ENCODE peak calls at places on chromosomes 4 and X, in six cellular contexts. T is psoas muscle, A is GM06990, P is right cardiac atrium, N is cardiac septum, Z is caudate nucleus. E is an unnamed sample.

GRCh38 chrX:31190221-31190975 is 118.6 kb upstream of the FTHL17 start:
- DNase-seq in T (no peak), A (no peak), P (no peak), N (no peak), Z (no peak), E (no peak)

GRCh38 chrX:72126048-72126415 is 5.7 kb downstream of the RTL5 start:
- DNase-seq in T (no peak), A (no peak), P (no peak), N (no peak), Z (no peak), E (no peak)

GRCh38 chr4:3257691-3258482 is 8.9 kb downstream of the MSANTD1 start:
- DNase-seq in T (peak; percentile 10), A (peak; percentile 6), P (no peak), N (peak; percentile 72), Z (no peak), E (no peak)

GRCh38 chr4:30727409-30727808 is 7.2 kb downstream of the PCDH7 start:
- DNase-seq in T (no peak), A (no peak), P (no peak), N (no peak), Z (no peak), E (no peak)

GRCh38 chr4:57981123-57981522 is 870.9 kb upstream of the IGFBP7 start:
- DNase-seq in T (no peak), A (no peak), P (no peak), N (no peak), Z (no peak), E (no peak)

GRCh38 chr4:141391771-141392170 is 171.1 kb downstream of the ZNF330 start:
- DNase-seq in T (no peak), A (no peak), P (no peak), N (no peak), Z (no peak), E (no peak)

GRCh38 chr4:168028970-168029610 is 63.2 kb upstream of the ANXA10 start:
- DNase-seq in T (no peak), A (no peak), P (no peak), N (no peak), Z (no peak), E (no peak)

GRCh38 chrX:135520022-135520552 is 373 bp upstream of the INTS6L start:
- DNase-seq in T (no peak), A (no peak), P (no peak), N (no peak), Z (no peak), E (no peak)

GRCh38 chrX:109812236-109812635 is 79.2 kb upstream of the ACSL4 start:
- DNase-seq in T (no peak), A (no peak), P (no peak), N (no peak), Z (no peak), E (no peak)

GRCh38 chr4:70700712-70701111 is 12.4 kb downstream of the UTP3 start:
- DNase-seq in T (no peak), A (no peak), P (no peak), N (no peak), Z (no peak), E (no peak)

GRCh38 chr4:152394786-152395185 is 141.1 kb downstream of the FBXW7 start:
- DNase-seq in T (no peak), A (no peak), P (no peak), N (no peak), Z (no peak), E (no peak)

GRCh38 chr4:138310991-138311390 is 68.8 kb upstream of the SLC7A11 start:
- DNase-seq in T (no peak), A (no peak), P (no peak), N (no peak), Z (no peak), E (no peak)

GRCh38 chr4:83010111-83010521 is 507 bp downstream of the LIN54 start:
- DNase-seq in T (no peak), A (no peak), P (no peak), N (no peak), Z (no peak), E (peak; percentile 29)

GRCh38 chrX:20244936-20245335 is 21.8 kb downstream of the RPS6KA3 start:
- DNase-seq in T (peak; percentile 18), A (no peak), P (peak; percentile 55), N (no peak), Z (no peak), E (no peak)

GRCh38 chr4:56213543-56213942 is 173.7 kb downstream of the AASDH start:
- DNase-seq in T (no peak), A (no peak), P (no peak), N (no peak), Z (no peak), E (no peak)

GRCh38 chr4:56607926-56608325 is 73.2 kb downstream of the HOPX start:
- DNase-seq in T (no peak), A (no peak), P (no peak), N (no peak), Z (no peak), E (no peak)

GRCh38 chr4:77209936-77210335 is 52.9 kb downstream of the CCNG2 start:
- DNase-seq in T (no peak), A (no peak), P (no peak), N (no peak), Z (no peak), E (no peak)

GRCh38 chr4:128574706-128575105 is 234.8 kb upstream of the JADE1 start:
- DNase-seq in T (peak; percentile 57), A (peak; percentile 18), P (peak; percentile 62), N (no peak), Z (peak; percentile 5), E (peak; percentile 83)

GRCh38 chr4:13872145-13872544 is 244.6 kb upstream of the BOD1L1 start:
- DNase-seq in T (no peak), A (no peak), P (no peak), N (no peak), Z (no peak), E (no peak)

GRCh38 chr4:126405369-126405982 is 1090.7 kb downstream of the FAT4 start:
- DNase-seq in T (no peak), A (no peak), P (no peak), N (no peak), Z (no peak), E (no peak)

GRCh38 chrX:100704581-100705203 is 27.2 kb downstream of the SYTL4 start:
- DNase-seq in T (no peak), A (no peak), P (no peak), N (no peak), Z (no peak), E (no peak)

GRCh38 chrX:106917830-106918500 is 2.2 kb upstream of the CLDN2 start:
- DNase-seq in T (no peak), A (no peak), P (no peak), N (no peak), Z (no peak), E (no peak)

GRCh38 chr4:124631760-124632159 is 80.8 kb downstream of the ANKRD50 start:
- DNase-seq in T (peak; percentile 15), A (no peak), P (no peak), N (no peak), Z (no peak), E (no peak)

GRCh38 chrX:10099411-10099810 is 57.4 kb upstream of the CLCN4 start:
- DNase-seq in T (no peak), A (no peak), P (no peak), N (no peak), Z (no peak), E (peak; percentile 60)

GRCh38 chr4:72295966-72296557 is 264.3 kb downstream of the NPFFR2 start:
- DNase-seq in T (no peak), A (no peak), P (no peak), N (no peak), Z (no peak), E (peak; percentile 40)

GRCh38 chr4:186723207-186724047 is at the start of gene FAT1:
- DNase-seq in T (peak; percentile 72), A (no peak), P (peak; percentile 90), N (no peak), Z (peak; percentile 46), E (peak; percentile 66)

GRCh38 chrX:71542411-71542810 is 9.5 kb downstream of the OGT start:
- DNase-seq in T (no peak), A (no peak), P (no peak), N (no peak), Z (no peak), E (no peak)

GRCh38 chrX:100883654-100884053 is 9.5 kb upstream of the NOX1 start:
- DNase-seq in T (no peak), A (no peak), P (no peak), N (no peak), Z (no peak), E (no peak)

GRCh38 chrX:72110051-72110926 is 21.4 kb downstream of the RTL5 start:
- DNase-seq in T (no peak), A (no peak), P (no peak), N (no peak), Z (no peak), E (no peak)

GRCh38 chrX:140507982-140508305 is 3.1 kb upstream of the SOX3 start:
- DNase-seq in T (no peak), A (no peak), P (peak; percentile 47), N (no peak), Z (peak; percentile 2), E (no peak)

GRCh38 chr4:77959566-77960338 is 97.1 kb downstream of the MRPL1 start:
- DNase-seq in T (no peak), A (no peak), P (no peak), N (no peak), Z (no peak), E (peak; percentile 22)